ENCODE peak calls at places on chromosomes 6 and 20, in nine cellular contexts. One of them, this sample, is unnamed.

GRCh38 chr6:45838486-45838885 is 177.2 kb downstream of the CLIC5 start:
- DNase-seq in ascending aorta: no peak
- DNase-seq in fibroblast of pulmonary artery: no peak
- DNase-seq in WTC11: no peak
- DNase-seq in MCF 10A: no peak
- DNase-seq in cardiac fibroblast: no peak
- DNase-seq in AG04450: no peak
- DNase-seq in fibroblast of mammary gland: no peak
- DNase-seq in lower lobe of right lung: no peak
- DNase-seq in this sample: no peak

GRCh38 chr6:143368426-143368825 is 82.1 kb downstream of the ADAT2 start:
- DNase-seq in ascending aorta: no peak
- DNase-seq in fibroblast of pulmonary artery: peak; percentile 38
- DNase-seq in WTC11: no peak
- DNase-seq in MCF 10A: peak; percentile 24
- DNase-seq in cardiac fibroblast: peak; percentile 73
- DNase-seq in AG04450: peak; percentile 29
- DNase-seq in fibroblast of mammary gland: peak; percentile 81
- DNase-seq in lower lobe of right lung: no peak
- DNase-seq in this sample: peak; percentile 46

GRCh38 chr6:111588366-111588765 is 17.3 kb downstream of the TRAF3IP2 start:
- DNase-seq in ascending aorta: no peak
- DNase-seq in fibroblast of pulmonary artery: no peak
- DNase-seq in WTC11: no peak
- DNase-seq in MCF 10A: no peak
- DNase-seq in cardiac fibroblast: no peak
- DNase-seq in AG04450: no peak
- DNase-seq in fibroblast of mammary gland: no peak
- DNase-seq in lower lobe of right lung: no peak
- DNase-seq in this sample: no peak

GRCh38 chr6:97066056-97066455 is 141.5 kb downstream of the KLHL32 start:
- DNase-seq in ascending aorta: no peak
- DNase-seq in fibroblast of pulmonary artery: no peak
- DNase-seq in WTC11: no peak
- DNase-seq in MCF 10A: no peak
- DNase-seq in cardiac fibroblast: no peak
- DNase-seq in AG04450: no peak
- DNase-seq in fibroblast of mammary gland: no peak
- DNase-seq in lower lobe of right lung: no peak
- DNase-seq in this sample: no peak

GRCh38 chr20:10531848-10532247 is 96.7 kb downstream of the SLX4IP start:
- DNase-seq in ascending aorta: no peak
- DNase-seq in fibroblast of pulmonary artery: peak; percentile 70
- DNase-seq in WTC11: no peak
- DNase-seq in MCF 10A: no peak
- DNase-seq in cardiac fibroblast: peak; percentile 55
- DNase-seq in AG04450: no peak
- DNase-seq in fibroblast of mammary gland: peak; percentile 81
- DNase-seq in lower lobe of right lung: no peak
- DNase-seq in this sample: no peak

GRCh38 chr6:113813207-113813606 is 43.9 kb upstream of the MARCKS start:
- DNase-seq in ascending aorta: no peak
- DNase-seq in fibroblast of pulmonary artery: peak; percentile 53
- DNase-seq in WTC11: no peak
- DNase-seq in MCF 10A: no peak
- DNase-seq in cardiac fibroblast: peak; percentile 77
- DNase-seq in AG04450: no peak
- DNase-seq in fibroblast of mammary gland: peak; percentile 65
- DNase-seq in lower lobe of right lung: no peak
- DNase-seq in this sample: no peak

GRCh38 chr6:130720076-130720475 is 107.1 kb upstream of the SMLR1 start:
- DNase-seq in ascending aorta: no peak
- DNase-seq in fibroblast of pulmonary artery: no peak
- DNase-seq in WTC11: no peak
- DNase-seq in MCF 10A: peak; percentile 19
- DNase-seq in cardiac fibroblast: no peak
- DNase-seq in AG04450: no peak
- DNase-seq in fibroblast of mammary gland: peak; percentile 15
- DNase-seq in lower lobe of right lung: no peak
- DNase-seq in this sample: no peak

GRCh38 chr6:144305985-144306384 is 20.9 kb downstream of the UTRN start:
- DNase-seq in ascending aorta: no peak
- DNase-seq in fibroblast of pulmonary artery: no peak
- DNase-seq in WTC11: no peak
- DNase-seq in MCF 10A: peak; percentile 9
- DNase-seq in cardiac fibroblast: peak; percentile 37
- DNase-seq in AG04450: no peak
- DNase-seq in fibroblast of mammary gland: peak; percentile 60
- DNase-seq in lower lobe of right lung: no peak
- DNase-seq in this sample: peak; percentile 34

GRCh38 chr20:56171087-56172012 is 77.2 kb upstream of the MC3R start:
- DNase-seq in ascending aorta: no peak
- DNase-seq in fibroblast of pulmonary artery: no peak
- DNase-seq in WTC11: no peak
- DNase-seq in MCF 10A: peak; percentile 32
- DNase-seq in cardiac fibroblast: peak; percentile 7
- DNase-seq in AG04450: no peak
- DNase-seq in fibroblast of mammary gland: no peak
- DNase-seq in lower lobe of right lung: no peak
- DNase-seq in this sample: no peak

GRCh38 chr6:55443238-55444134 is 116.2 kb downstream of the GFRAL start:
- DNase-seq in ascending aorta: no peak
- DNase-seq in fibroblast of pulmonary artery: no peak
- DNase-seq in WTC11: no peak
- DNase-seq in MCF 10A: no peak
- DNase-seq in cardiac fibroblast: no peak
- DNase-seq in AG04450: no peak
- DNase-seq in fibroblast of mammary gland: peak; percentile 39
- DNase-seq in lower lobe of right lung: no peak
- DNase-seq in this sample: no peak

GRCh38 chr20:58697867-58698703 is 5.5 kb downstream of the NPEPL1 start:
- DNase-seq in ascending aorta: no peak
- DNase-seq in fibroblast of pulmonary artery: no peak
- DNase-seq in WTC11: peak; percentile 4
- DNase-seq in MCF 10A: no peak
- DNase-seq in cardiac fibroblast: no peak
- DNase-seq in AG04450: no peak
- DNase-seq in fibroblast of mammary gland: no peak
- DNase-seq in lower lobe of right lung: no peak
- DNase-seq in this sample: no peak

GRCh38 chr6:70343313-70343712 is 40.4 kb upstream of the COL9A1 start:
- DNase-seq in ascending aorta: no peak
- DNase-seq in fibroblast of pulmonary artery: no peak
- DNase-seq in WTC11: no peak
- DNase-seq in MCF 10A: no peak
- DNase-seq in cardiac fibroblast: no peak
- DNase-seq in AG04450: no peak
- DNase-seq in fibroblast of mammary gland: no peak
- DNase-seq in lower lobe of right lung: no peak
- DNase-seq in this sample: no peak

GRCh38 chr20:51660741-51661608 is 107.2 kb downstream of the ATP9A start:
- DNase-seq in ascending aorta: no peak
- DNase-seq in fibroblast of pulmonary artery: peak; percentile 69
- DNase-seq in WTC11: no peak
- DNase-seq in MCF 10A: peak; percentile 23
- DNase-seq in cardiac fibroblast: peak; percentile 78
- DNase-seq in AG04450: peak; percentile 68
- DNase-seq in fibroblast of mammary gland: peak; percentile 97
- DNase-seq in lower lobe of right lung: no peak
- DNase-seq in this sample: no peak

GRCh38 chr20:35251613-35251940 is 25.1 kb downstream of the MMP24 start:
- DNase-seq in ascending aorta: no peak
- DNase-seq in fibroblast of pulmonary artery: no peak
- DNase-seq in WTC11: no peak
- DNase-seq in MCF 10A: no peak
- DNase-seq in cardiac fibroblast: no peak
- DNase-seq in AG04450: no peak
- DNase-seq in fibroblast of mammary gland: no peak
- DNase-seq in lower lobe of right lung: no peak
- DNase-seq in this sample: no peak

GRCh38 chr6:2739335-2739734 is 11.4 kb downstream of the MYLK4 start:
- DNase-seq in ascending aorta: no peak
- DNase-seq in fibroblast of pulmonary artery: peak; percentile 38
- DNase-seq in WTC11: no peak
- DNase-seq in MCF 10A: peak; percentile 23
- DNase-seq in cardiac fibroblast: peak; percentile 58
- DNase-seq in AG04450: peak; percentile 38
- DNase-seq in fibroblast of mammary gland: peak; percentile 69
- DNase-seq in lower lobe of right lung: no peak
- DNase-seq in this sample: no peak

GRCh38 chr6:101666256-101666655 is 272.7 kb downstream of the GRIK2 start:
- DNase-seq in ascending aorta: no peak
- DNase-seq in fibroblast of pulmonary artery: peak; percentile 45
- DNase-seq in WTC11: no peak
- DNase-seq in MCF 10A: peak; percentile 93
- DNase-seq in cardiac fibroblast: peak; percentile 63
- DNase-seq in AG04450: peak; percentile 16
- DNase-seq in fibroblast of mammary gland: peak; percentile 67
- DNase-seq in lower lobe of right lung: no peak
- DNase-seq in this sample: no peak

GRCh38 chr6:26097268-26097875 is 10.1 kb downstream of the HFE start:
- DNase-seq in ascending aorta: no peak
- DNase-seq in fibroblast of pulmonary artery: peak; percentile 81
- DNase-seq in WTC11: peak; percentile 68
- DNase-seq in MCF 10A: peak; percentile 74
- DNase-seq in cardiac fibroblast: peak; percentile 79
- DNase-seq in AG04450: no peak
- DNase-seq in fibroblast of mammary gland: peak; percentile 66
- DNase-seq in lower lobe of right lung: no peak
- DNase-seq in this sample: peak; percentile 40
- TF ChIP-seq CTCF in ascending aorta: peak; percentile 81
- TF ChIP-seq CTCF in fibroblast of pulmonary artery: peak; percentile 68
- TF ChIP-seq CTCF in WTC11: peak; percentile 65
- TF ChIP-seq CTCF in MCF 10A: peak; percentile 75
- TF ChIP-seq CTCF in cardiac fibroblast: peak; percentile 62
- TF ChIP-seq CTCF in AG04450: peak; percentile 69
- TF ChIP-seq CTCF in fibroblast of mammary gland: peak; percentile 73
- TF ChIP-seq CTCF in lower lobe of right lung: peak; percentile 81
- TF ChIP-seq CTCF in this sample: peak; percentile 75

GRCh38 chr6:53568776-53569616 is 24.1 kb upstream of the GCLC start:
- DNase-seq in ascending aorta: no peak
- DNase-seq in fibroblast of pulmonary artery: no peak
- DNase-seq in WTC11: no peak
- DNase-seq in MCF 10A: no peak
- DNase-seq in cardiac fibroblast: no peak
- DNase-seq in AG04450: no peak
- DNase-seq in fibroblast of mammary gland: peak; percentile 18
- DNase-seq in lower lobe of right lung: no peak
- DNase-seq in this sample: no peak

GRCh38 chr6:53567701-53568100 is 22.8 kb upstream of the GCLC start:
- DNase-seq in ascending aorta: no peak
- DNase-seq in fibroblast of pulmonary artery: no peak
- DNase-seq in WTC11: no peak
- DNase-seq in MCF 10A: no peak
- DNase-seq in cardiac fibroblast: no peak
- DNase-seq in AG04450: no peak
- DNase-seq in fibroblast of mammary gland: no peak
- DNase-seq in lower lobe of right lung: no peak
- DNase-seq in this sample: no peak

GRCh38 chr6:53566755-53567154 is 21.9 kb upstream of the GCLC start:
- DNase-seq in ascending aorta: no peak
- DNase-seq in fibroblast of pulmonary artery: no peak
- DNase-seq in WTC11: no peak
- DNase-seq in MCF 10A: no peak
- DNase-seq in cardiac fibroblast: no peak
- DNase-seq in AG04450: no peak
- DNase-seq in fibroblast of mammary gland: no peak
- DNase-seq in lower lobe of right lung: no peak
- DNase-seq in this sample: no peak

GRCh38 chr6:53564401-53565065 is 19.6 kb upstream of the GCLC start:
- DNase-seq in ascending aorta: no peak
- DNase-seq in fibroblast of pulmonary artery: no peak
- DNase-seq in WTC11: no peak
- DNase-seq in MCF 10A: no peak
- DNase-seq in cardiac fibroblast: no peak
- DNase-seq in AG04450: no peak
- DNase-seq in fibroblast of mammary gland: no peak
- DNase-seq in lower lobe of right lung: no peak
- DNase-seq in this sample: no peak

GRCh38 chr6:53565886-53566285 is 21.0 kb upstream of the GCLC start:
- DNase-seq in ascending aorta: no peak
- DNase-seq in fibroblast of pulmonary artery: no peak
- DNase-seq in WTC11: no peak
- DNase-seq in MCF 10A: peak; percentile 32
- DNase-seq in cardiac fibroblast: peak; percentile 53
- DNase-seq in AG04450: no peak
- DNase-seq in fibroblast of mammary gland: peak; percentile 36
- DNase-seq in lower lobe of right lung: no peak
- DNase-seq in this sample: no peak
- TF ChIP-seq CTCF in ascending aorta: no peak
- TF ChIP-seq CTCF in fibroblast of pulmonary artery: no peak
- TF ChIP-seq CTCF in WTC11: no peak
- TF ChIP-seq CTCF in MCF 10A: no peak
- TF ChIP-seq CTCF in cardiac fibroblast: no peak
- TF ChIP-seq CTCF in AG04450: no peak
- TF ChIP-seq CTCF in fibroblast of mammary gland: no peak
- TF ChIP-seq CTCF in lower lobe of right lung: no peak
- TF ChIP-seq CTCF in this sample: no peak

DNA sequence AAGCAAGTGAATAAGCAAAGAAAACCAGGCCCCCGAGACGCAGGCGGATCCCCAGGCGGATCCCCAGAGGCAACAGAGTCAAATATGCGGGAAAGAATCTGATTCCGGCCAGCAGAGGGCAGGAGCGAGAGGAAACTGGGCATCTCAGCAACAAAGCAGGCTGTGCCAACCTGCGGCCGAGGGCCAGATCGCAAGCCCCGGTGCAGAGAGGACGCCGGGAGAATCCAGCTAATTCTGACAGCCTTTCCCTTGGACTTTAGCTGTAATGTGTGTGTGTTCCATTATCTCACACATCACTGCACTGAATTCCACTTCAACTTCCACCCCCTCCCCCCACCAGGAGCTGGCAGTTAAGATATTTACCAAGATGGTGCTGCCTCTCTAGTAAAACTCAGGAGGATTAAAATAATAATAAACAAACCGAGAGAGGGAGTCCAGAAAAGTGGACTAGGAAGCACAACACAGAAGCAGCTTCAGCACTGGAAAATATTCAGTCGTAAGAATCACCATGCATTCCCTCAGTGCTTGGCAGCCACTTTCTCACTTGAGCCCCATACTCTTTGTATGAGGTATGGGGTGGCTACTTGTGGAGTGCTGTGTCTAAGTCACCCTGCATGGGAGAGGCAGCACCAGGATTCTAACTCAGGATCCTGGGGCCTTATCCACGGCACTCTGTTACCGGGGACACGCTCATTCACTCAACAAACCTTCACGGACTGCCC is 66.2 kb upstream of the SNX9 start:
- DNase-seq in ascending aorta: peak; percentile 47
- DNase-seq in fibroblast of pulmonary artery: peak; percentile 84
- DNase-seq in WTC11: peak; percentile 90
- DNase-seq in MCF 10A: peak; percentile 87
- DNase-seq in cardiac fibroblast: peak; percentile 83
- DNase-seq in AG04450: peak; percentile 57
- DNase-seq in fibroblast of mammary gland: peak; percentile 80
- DNase-seq in lower lobe of right lung: peak; percentile 85
- DNase-seq in this sample: peak; percentile 64
- TF ChIP-seq CTCF in ascending aorta: peak; percentile 90
- TF ChIP-seq CTCF in fibroblast of pulmonary artery: peak; percentile 83
- TF ChIP-seq CTCF in WTC11: peak; percentile 73
- TF ChIP-seq CTCF in MCF 10A: peak; percentile 73
- TF ChIP-seq CTCF in cardiac fibroblast: peak; percentile 80
- TF ChIP-seq CTCF in AG04450: peak; percentile 85
- TF ChIP-seq CTCF in fibroblast of mammary gland: peak; percentile 67
- TF ChIP-seq CTCF in lower lobe of right lung: peak; percentile 85
- TF ChIP-seq CTCF in this sample: peak; percentile 67

GRCh38 chr6:95248501-95248900 is 328.8 kb upstream of the MANEA start:
- DNase-seq in ascending aorta: no peak
- DNase-seq in fibroblast of pulmonary artery: no peak
- DNase-seq in WTC11: no peak
- DNase-seq in MCF 10A: no peak
- DNase-seq in cardiac fibroblast: peak; percentile 29
- DNase-seq in AG04450: no peak
- DNase-seq in fibroblast of mammary gland: no peak
- DNase-seq in lower lobe of right lung: no peak
- DNase-seq in this sample: no peak
- TF ChIP-seq CTCF in ascending aorta: no peak
- TF ChIP-seq CTCF in fibroblast of pulmonary artery: no peak
- TF ChIP-seq CTCF in WTC11: no peak
- TF ChIP-seq CTCF in MCF 10A: no peak
- TF ChIP-seq CTCF in cardiac fibroblast: no peak
- TF ChIP-seq CTCF in AG04450: no peak
- TF ChIP-seq CTCF in fibroblast of mammary gland: no peak
- TF ChIP-seq CTCF in lower lobe of right lung: no peak
- TF ChIP-seq CTCF in this sample: no peak

This sample was measured in GM10248.